ENCODE peak calls at places on chromosomes 16 and 17, in five cellular contexts. X is GM23248, V is PC-9, U is SK-N-SH, I is neural progenitor cell. K is an unnamed sample.

GRCh38 chr17:80678621-80679020 is 134.0 kb downstream of the RPTOR start:
- DNase-seq in X (peak; percentile 40), I (peak; percentile 55), U (no peak), V (no peak), K (no peak)

GRCh38 chr17:74702132-74702876 is 10.4 kb downstream of the CD300LF start:
- DNase-seq in U (no peak), I (no peak), X (no peak), V (no peak), K (no peak)

GRCh38 chr17:53142890-53143289 is 679.8 kb upstream of the KIF2B start:
- DNase-seq in X (no peak), V (no peak), U (no peak), I (peak; percentile 34), K (peak; percentile 49)

GRCh38 chr17:12040478-12040877 is 19.8 kb downstream of the MAP2K4 start:
- DNase-seq in I (no peak), V (no peak), X (peak; percentile 45), U (no peak), K (no peak)

GRCh38 chr17:12395733-12396354 is 269.8 kb upstream of the MYOCD start:
- DNase-seq in U (peak; percentile 31), V (no peak), I (peak; percentile 49), X (peak; percentile 20), K (no peak)

GRCh38 chr17:28899212-28899815 is 1.8 kb upstream of the FLOT2 start:
- DNase-seq in V (no peak), X (no peak), I (no peak), U (no peak), K (no peak)

GRCh38 chr17:10162034-10162433 is 36.4 kb downstream of the GAS7 start:
- DNase-seq in U (no peak), I (no peak), V (no peak), X (peak; percentile 45), K (no peak)

GRCh38 chr17:50675627-50676026 is 32.1 kb downstream of the ANKRD40 start:
- DNase-seq in X (no peak), V (no peak), U (no peak), I (no peak), K (no peak)

GRCh38 chr17:38705803-38706624 is 941 bp downstream of the MLLT6 start:
- DNase-seq in V (no peak), I (peak; percentile 62), U (peak; percentile 81), X (peak; percentile 59), K (peak; percentile 9)

GRCh38 chr17:67615011-67615561 is 102.7 kb upstream of the NOL11 start:
- DNase-seq in I (peak; percentile 15), V (no peak), U (no peak), X (no peak), K (no peak)

GRCh38 chr17:46802831-46803230 is 15.7 kb downstream of the WNT3 start:
- DNase-seq in I (no peak), U (no peak), X (no peak), V (no peak), K (no peak)

GRCh38 chr16:89658221-89658879 is 714 bp downstream of the SPATA33 start:
- DNase-seq in I (peak; percentile 53), U (peak; percentile 71), V (no peak), X (peak; percentile 57), K (no peak)

DNA sequence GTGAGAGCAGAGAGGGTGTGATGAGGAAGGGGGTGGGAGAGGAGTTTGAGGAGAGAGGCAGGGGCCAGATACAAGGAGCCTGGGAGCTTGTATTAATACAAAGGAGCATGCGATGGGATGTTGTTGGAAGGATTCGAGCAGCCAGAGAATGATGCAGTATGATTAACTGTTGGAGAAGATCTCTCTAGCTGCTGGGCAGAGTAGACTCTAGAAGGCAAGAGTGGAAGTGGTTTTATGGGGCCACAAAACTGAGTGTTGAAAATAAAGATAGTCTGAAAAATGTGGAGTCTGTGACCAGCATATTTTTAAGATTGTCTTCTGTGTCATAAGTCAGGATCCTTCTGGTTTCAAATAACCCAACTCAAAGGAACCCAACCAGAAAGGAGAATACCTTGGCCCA is 98.3 kb downstream of the MSI2 start:
- DNase-seq in V (no peak), I (no peak), U (no peak), X (no peak), K (no peak)
- H3F3A ChIP-seq in V (peaks cover 7% of the 10 kb centered on the region), I (peaks cover 33% of the 10 kb centered on the region), U (peaks cover 8% of the 10 kb centered on the region), X (no peaks in the 10 kb centered on the region), K (peaks cover 49% of the 10 kb centered on the region)

GRCh38 chr17:70987867-70988340 is 818.6 kb downstream of the KCNJ2 start:
- DNase-seq in V (no peak), I (peak; percentile 30), U (no peak), X (no peak), K (peak; percentile 72)
- H3K9me3 ChIP-seq in V (peaks cover 15% of the 10 kb centered on the region), I (no peaks in the 10 kb centered on the region), U (no peaks in the 10 kb centered on the region), X (no peaks in the 10 kb centered on the region), K (no peaks in the 10 kb centered on the region)

DNA sequence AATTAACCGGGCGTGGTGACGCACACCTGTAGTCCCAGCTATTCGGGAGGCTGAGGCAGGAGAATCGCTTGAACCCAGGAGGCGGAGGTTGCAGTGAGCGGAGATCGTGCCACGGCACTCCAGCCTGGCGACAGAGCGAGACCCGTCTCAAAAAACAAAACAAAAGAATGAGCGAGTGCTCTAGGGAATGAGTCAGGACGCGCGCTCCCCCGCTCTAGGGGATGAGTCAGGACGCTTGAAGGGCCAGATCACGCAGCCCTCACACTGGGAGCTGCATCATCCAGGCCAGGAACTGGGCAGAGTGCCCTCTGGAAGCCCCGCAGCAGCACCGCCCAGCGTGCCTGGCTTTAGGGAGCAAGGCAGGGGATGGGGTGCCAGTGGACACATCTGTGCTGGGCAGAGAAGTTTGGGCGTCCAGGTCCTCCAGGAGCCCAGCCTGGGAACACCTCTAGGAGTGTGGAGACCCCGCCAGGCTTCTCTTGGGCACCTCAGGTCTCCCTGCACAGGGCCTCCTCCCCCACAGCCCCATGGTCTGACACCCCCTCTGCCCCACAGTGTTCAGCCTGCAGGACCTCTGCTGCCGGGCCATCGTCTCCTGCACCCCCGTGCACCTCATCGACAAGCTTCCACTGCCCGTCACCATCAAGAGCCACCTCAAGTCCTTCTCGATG is 3.9 kb upstream of the WFIKKN1 start:
- DNase-seq in X (peak; percentile 99), V (peak; percentile 87), I (no peak), U (no peak), K (no peak)
- H3F3A ChIP-seq in X (peaks cover 4% of the 10 kb centered on the region), V (peaks cover 41% of the 10 kb centered on the region), I (peaks cover 29% of the 10 kb centered on the region), U (peaks cover 5% of the 10 kb centered on the region), K (no peaks in the 10 kb centered on the region)

DNA sequence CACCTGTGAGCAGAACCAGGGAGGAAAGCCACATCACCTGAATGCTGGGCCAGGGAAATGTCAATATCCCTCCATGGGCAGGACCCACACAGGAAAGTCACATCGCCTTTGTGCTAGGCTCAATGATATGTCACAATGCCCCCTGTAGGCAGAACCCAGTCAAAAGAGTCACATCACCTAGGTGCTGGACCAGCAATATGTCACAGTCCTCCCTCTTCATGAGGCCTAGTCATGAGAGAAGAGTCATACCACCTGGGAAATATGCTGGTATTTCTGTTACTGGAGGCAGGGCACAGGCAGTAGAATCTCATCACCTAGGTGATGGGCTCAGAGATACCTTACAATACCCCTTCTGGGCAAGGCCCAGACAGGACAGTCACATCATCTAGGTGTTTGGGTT is 1843.4 kb downstream of the TP53TG3F start:
- DNase-seq in U (no peak), V (no peak), X (no peak), I (no peak), K (no peak)
- H3K9me3 ChIP-seq in U (no peaks in the 10 kb centered on the region), V (no peaks in the 10 kb centered on the region), X (no peaks in the 10 kb centered on the region), I (peaks cover 4% of the 10 kb centered on the region), K (no peaks in the 10 kb centered on the region)

DNA sequence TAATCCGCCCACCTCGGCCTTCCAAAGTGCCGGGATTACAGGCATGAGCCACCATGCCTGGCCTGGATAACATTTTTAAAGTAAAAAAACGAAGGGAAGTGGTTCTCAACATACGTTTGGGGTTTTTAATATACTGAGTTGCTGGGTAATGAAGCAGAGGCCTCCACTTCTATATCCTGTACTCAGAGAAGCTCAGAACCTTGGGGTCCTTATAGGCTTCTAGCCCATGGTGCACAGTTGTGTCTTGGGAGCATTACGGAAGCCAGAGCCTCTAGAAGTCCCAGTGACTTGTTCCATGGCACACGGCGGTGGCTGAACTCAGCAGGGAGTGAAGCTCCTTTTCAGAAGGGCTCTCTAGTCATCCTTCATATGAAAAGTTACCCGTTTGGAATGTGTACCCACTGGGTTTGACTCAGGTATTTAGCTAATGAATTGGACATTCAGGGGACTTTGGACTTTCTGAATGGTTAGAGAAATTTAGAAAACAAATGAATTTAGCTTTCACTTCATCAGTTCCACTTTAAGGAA is 67.0 kb downstream of the SEC14L1 start:
- DNase-seq in V (no peak), I (no peak), X (no peak), U (no peak), K (no peak)
- H3F3A ChIP-seq in V (no peaks in the 10 kb centered on the region), I (no peaks in the 10 kb centered on the region), X (peaks cover 18% of the 10 kb centered on the region), U (no peaks in the 10 kb centered on the region), K (peaks cover 87% of the 10 kb centered on the region)

GRCh38 chr16:85067024-85067423 is 39.4 kb downstream of the KIAA0513 start:
- DNase-seq in V (no peak), X (no peak), I (no peak), U (no peak), K (no peak)

GRCh38 chr16:85067431-85067830 is 39.8 kb downstream of the KIAA0513 start:
- DNase-seq in X (no peak), I (no peak), V (no peak), U (no peak), K (no peak)

GRCh38 chr16:85066346-85066885 is 38.8 kb downstream of the KIAA0513 start:
- DNase-seq in U (no peak), X (no peak), I (no peak), V (no peak), K (no peak)

GRCh38 chr16:85068746-85069145 is 41.2 kb downstream of the KIAA0513 start:
- DNase-seq in X (no peak), I (no peak), V (no peak), U (no peak), K (no peak)

DNA sequence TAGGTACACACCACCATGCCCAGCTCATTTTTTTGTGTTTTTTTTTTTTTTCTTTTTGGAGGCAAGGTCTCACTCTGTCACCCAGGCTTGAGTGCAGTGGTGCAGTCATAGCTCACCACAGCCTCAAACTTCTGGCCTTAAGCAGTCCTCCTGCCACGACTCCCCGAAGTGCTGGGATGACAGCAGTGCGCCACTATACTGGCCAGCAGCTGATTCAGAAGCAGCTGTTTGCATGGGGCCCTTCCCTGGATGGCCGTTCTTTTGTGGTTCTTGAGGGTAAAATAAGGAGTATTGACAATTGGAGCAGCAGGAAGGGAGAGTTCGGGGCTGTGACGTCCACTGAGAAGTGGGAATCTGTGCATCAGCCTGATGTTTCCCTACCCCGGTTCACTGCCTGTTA is 41.6 kb downstream of the KIAA0513 start:
- DNase-seq in V (no peak), X (no peak), I (no peak), U (no peak), K (no peak)
- H3K9me3 ChIP-seq in V (no peaks in the 10 kb centered on the region), X (no peaks in the 10 kb centered on the region), I (no peaks in the 10 kb centered on the region), U (no peaks in the 10 kb centered on the region), K (no peaks in the 10 kb centered on the region)

GRCh38 chr17:43151880-43152456 is 19.0 kb upstream of the NBR1 start:
- DNase-seq in U (no peak), V (no peak), X (no peak), I (no peak), K (no peak)
- H3F3A ChIP-seq in U (no peaks in the 10 kb centered on the region), V (no peaks in the 10 kb centered on the region), X (no peaks in the 10 kb centered on the region), I (no peaks in the 10 kb centered on the region), K (no peaks in the 10 kb centered on the region)

DNA sequence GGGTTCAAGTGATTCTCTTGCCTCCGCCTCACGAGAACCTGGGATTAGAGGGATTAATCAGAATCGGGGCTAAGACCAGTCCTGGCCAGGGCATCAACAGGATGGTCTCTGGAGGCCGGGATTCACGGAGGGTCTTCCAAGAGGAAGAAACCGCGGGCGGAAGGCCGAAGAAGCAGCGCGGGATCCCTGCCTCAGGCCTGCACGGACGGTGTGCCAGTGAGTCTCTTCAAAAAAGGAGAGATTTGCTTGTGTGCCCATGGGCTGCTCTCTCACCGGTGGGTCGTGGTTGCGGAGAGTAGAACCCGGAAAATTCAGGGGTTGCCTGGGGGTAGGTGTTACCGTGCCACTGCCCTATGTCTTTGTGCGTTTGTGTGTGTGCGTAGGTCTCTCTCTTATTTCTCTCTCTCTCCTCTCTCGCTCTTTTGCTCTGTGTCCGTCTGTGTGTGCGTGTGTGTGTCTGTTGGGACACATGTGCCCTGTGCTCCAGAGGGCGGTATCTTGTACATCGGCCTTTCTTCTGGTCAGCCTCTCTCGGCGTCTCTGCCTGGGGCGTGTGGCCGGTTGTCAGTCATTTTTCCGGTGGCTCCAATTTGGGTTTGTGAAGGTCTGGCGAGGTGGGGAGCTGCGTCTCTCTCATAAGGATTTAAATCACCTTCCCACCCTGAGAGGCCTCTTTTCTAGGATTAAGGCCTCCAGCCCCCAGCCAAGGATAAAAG is 613.2 kb downstream of the KCNJ18 start:
- DNase-seq in X (no peak), U (no peak), V (no peak), I (no peak), K (no peak)
- H3K9me3 ChIP-seq in X (no peaks in the 10 kb centered on the region), U (no peaks in the 10 kb centered on the region), V (no peaks in the 10 kb centered on the region), I (peaks cover 3% of the 10 kb centered on the region), K (no peaks in the 10 kb centered on the region)

K was measured in MM.1S.